ENCODE peak calls at places on chromosomes 12 and 14, in four cellular contexts. O is K562, N is HepG2, C is GM12878. Q is an unnamed sample.
A peak's percentile ranks its signal among the peaks of the same experiment; 100 is the strongest.

GRCh38 chr14:54881235-54881760 is 21.3 kb downstream of the GCH1 start:
- DNase-seq in O (no peak), N (no peak), C (peak; percentile 87), Q (no peak)

GRCh38 chr12:59650594-59651229 is 54.9 kb downstream of the SLC16A7 start:
- DNase-seq in O (no peak), N (no peak), C (no peak), Q (peak; percentile 3)

GRCh38 chr12:16036073-16036472 is 124.9 kb downstream of the DERA start:
- DNase-seq in O (no peak), N (no peak), C (no peak), Q (no peak)

GRCh38 chr12:93403988-93404803 is 26.5 kb downstream of the NUDT4 start:
- DNase-seq in O (no peak), N (no peak), C (no peak), Q (no peak)

GRCh38 chr12:124769166-124769530 is 94.5 kb downstream of the SCARB1 start:
- DNase-seq in O (no peak), N (no peak), C (no peak), Q (no peak)

GRCh38 chr12:109715310-109716091 is 1.9 kb downstream of the FAM222A start:
- DNase-seq in O (peak; percentile 61), N (no peak), C (no peak), Q (no peak)

GRCh38 chr14:52553002-52553670 is 500 bp downstream of the GPR137C start:
- DNase-seq in O (peak; percentile 62), N (no peak), C (no peak), Q (peak; percentile 44)

GRCh38 chr12:104886418-104887401 is 71.4 kb downstream of the SLC41A2 start:
- DNase-seq in O (no peak), N (no peak), C (no peak), Q (no peak)

GRCh38 chr12:43289412-43289811 is 262.6 kb downstream of the ADAMTS20 start:
- DNase-seq in O (no peak), N (no peak), C (no peak), Q (no peak)

GRCh38 chr12:93573552-93574223 is 1.2 kb downstream of the SOCS2 start:
- DNase-seq in O (no peak), N (no peak), C (no peak), Q (no peak)

GRCh38 chr12:31482816-31483215 is 108.1 kb downstream of the DENND5B start:
- DNase-seq in O (no peak), N (no peak), C (no peak), Q (no peak)
- TF ChIP-seq FOXK2 in O (no peak), N (no peak), C (no peak), Q (no peak)

GRCh38 chr12:97131220-97131981 is 224.3 kb downstream of the NEDD1 start:
- DNase-seq in O (no peak), N (no peak), C (no peak), Q (no peak)
- TF ChIP-seq FOXK2 in O (no peak), N (no peak), C (no peak), Q (no peak)

GRCh38 chr12:75529826-75530225 is 18.4 kb upstream of the KRR1 start:
- DNase-seq in O (no peak), N (no peak), C (no peak), Q (no peak)

GRCh38 chr12:75525263-75525662 is 13.9 kb upstream of the KRR1 start:
- DNase-seq in O (no peak), N (no peak), C (no peak), Q (no peak)

GRCh38 chr12:75528272-75528671 is 16.9 kb upstream of the KRR1 start:
- DNase-seq in O (no peak), N (no peak), C (no peak), Q (no peak)

GRCh38 chr12:75526655-75527511 is 15.5 kb upstream of the KRR1 start:
- DNase-seq in O (peak; percentile 20), N (peak; percentile 45), C (peak; percentile 54), Q (peak; percentile 44)

GRCh38 chr12:75528692-75529091 is 17.3 kb upstream of the KRR1 start:
- DNase-seq in O (no peak), N (no peak), C (no peak), Q (no peak)
- TF ChIP-seq FOXK2 in O (no peak), N (no peak), C (no peak), Q (no peak)

GRCh38 chr14:106491851-106492250 is 965.5 kb downstream of the TMEM121 start:
- DNase-seq in O (no peak), N (no peak), C (no peak), Q (no peak)
- TF ChIP-seq FOXK2 in O (no peak), N (no peak), C (no peak), Q (no peak)

DNA sequence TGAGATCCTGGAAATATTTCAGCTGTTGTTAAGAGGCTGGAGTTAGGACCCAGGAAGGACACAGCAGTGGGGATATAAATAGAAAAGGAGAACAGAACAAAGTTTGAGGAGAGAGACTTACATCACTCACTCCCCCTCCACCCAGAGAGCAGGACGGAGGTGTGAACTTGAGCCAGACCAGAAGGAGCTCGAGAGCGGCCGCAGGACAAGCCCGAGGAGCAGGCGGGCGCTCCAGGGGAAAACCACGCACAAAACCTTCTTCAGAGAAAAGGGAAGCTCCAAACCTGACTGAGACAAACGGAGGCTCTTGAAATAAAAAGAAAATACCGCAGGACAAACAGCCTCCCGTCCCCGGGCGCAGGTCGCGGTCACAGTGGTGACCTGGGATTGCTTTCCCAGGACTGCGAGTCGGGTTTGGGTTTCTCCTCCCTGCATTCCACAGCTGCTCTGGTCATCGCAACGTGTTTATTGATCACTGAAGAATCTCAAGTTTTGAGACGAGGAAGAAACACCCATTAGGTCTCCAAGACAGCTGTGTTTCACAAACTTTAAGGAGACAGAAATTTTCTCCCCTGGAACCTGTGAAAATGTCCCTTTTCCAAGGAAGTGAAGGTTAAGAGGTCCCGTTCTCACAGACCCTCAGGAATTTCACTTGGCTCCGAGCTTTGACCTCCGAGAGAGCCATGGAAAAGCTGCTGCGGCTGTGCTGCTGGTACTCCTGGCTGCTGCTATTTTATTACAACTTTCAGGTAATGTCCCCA is at the start of gene ADGRD1:
- DNase-seq in O (peak; percentile 20), N (no peak), C (no peak), Q (no peak)
- TF ChIP-seq FOXK2 in O (no peak), N (no peak), C (no peak), Q (no peak)

GRCh38 chr12:107411792-107412535 is 273.6 kb upstream of the PWP1 start:
- DNase-seq in O (no peak), N (no peak), C (no peak), Q (peak; percentile 16)
- TF ChIP-seq FOXK2 in O (no peak), N (no peak), C (no peak), Q (no peak)

DNA sequence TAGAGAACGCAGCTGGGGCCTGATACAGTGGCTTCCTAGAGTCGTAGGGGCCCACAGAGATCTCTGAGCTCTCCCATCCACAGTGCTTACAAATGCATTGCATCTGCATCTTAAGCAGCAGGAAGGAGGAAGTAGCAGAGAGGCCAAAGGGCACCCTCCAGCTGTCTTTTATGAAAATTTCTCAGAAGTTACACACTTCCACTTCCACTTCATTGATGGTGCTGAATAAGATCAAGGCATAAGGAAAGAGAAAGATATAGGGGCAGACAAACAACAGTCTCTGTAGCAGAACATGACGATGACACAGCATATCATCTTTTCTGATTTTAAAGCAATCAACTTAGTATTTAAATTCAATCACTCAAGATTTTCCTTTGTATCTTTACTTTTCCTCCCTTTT is 51.6 kb upstream of the ABCC9 start:
- DNase-seq in O (peak; percentile 43), N (no peak), C (no peak), Q (no peak)
- TF ChIP-seq FOXK2 in O (no peak), N (no peak), C (no peak), Q (no peak)

DNA sequence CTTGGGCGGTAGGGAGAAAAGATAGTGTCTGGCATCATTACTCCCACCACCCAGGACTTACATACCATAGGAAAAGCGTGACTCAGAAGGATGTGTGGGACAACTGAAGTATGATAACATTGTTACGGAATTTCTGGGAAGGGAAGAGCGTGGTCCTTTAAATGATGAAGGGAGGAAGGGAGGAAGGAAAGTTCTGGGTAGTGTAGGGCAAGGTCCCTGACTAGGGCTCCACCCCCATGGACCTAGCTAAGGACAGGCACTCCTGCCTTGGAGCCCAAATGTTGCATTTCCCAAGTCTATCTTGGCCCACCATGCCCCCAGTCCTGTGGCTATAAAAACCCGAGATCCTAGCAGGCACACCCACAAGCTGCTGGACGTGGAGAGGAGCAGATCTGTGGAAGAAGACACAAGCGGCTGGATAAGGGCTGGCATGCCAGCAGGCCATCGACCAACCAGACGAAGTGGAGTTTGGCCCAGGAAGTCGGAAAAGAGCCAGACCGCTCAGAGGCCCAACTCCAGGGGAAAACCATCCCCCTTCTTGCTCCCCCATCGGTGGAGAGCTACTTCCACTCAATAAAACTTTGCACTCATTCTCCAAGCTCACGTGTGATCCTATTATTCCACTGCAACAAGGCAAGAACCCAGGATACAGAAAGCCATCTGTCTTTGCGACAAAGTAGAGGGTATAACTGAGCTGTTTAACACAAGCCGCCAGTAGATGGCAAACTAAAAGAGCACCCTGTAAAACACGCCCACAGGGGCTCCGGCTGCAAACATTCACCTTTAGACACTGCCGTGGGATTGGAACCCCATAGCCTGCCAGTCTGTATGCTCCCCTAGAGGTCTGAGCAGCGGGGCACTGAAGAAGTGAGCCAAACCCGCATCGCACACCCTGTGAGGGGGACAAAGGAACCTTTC is 23.0 kb upstream of the RAB21 start:
- DNase-seq in O (no peak), N (peak; percentile 79), C (no peak), Q (no peak)
- TF ChIP-seq FOXK2 in O (no peak), N (no peak), C (no peak), Q (no peak)

DNA sequence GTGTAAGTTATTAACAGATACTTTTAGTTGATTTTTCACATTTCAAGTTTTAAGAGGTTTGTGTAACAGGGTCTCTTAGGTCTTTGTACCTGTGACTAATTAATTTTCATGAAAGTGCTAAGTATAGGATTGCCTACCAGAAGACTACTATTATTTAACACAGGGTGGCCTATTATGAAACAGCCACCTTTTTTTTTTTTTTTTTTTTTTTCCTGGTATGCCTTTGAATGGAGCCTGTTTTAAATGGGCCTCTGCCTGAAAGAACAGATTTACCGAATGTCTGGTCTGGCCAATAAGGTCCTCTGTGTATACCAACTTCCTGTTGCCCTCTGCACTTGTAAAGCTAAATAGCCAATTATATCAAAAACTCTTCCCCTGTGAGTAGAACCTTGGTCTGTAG is 62.5 kb downstream of the SLC38A6 start:
- DNase-seq in O (no peak), N (peak; percentile 8), C (no peak), Q (no peak)
- TF ChIP-seq FOXK2 in O (no peak), N (no peak), C (no peak), Q (no peak)

Q was measured in HEK293T.